ENCODE peak calls at places on chromosome 2, in ten cellular contexts. One of them, this sample, is unnamed.

GRCh38 chr2:15155959-15156574 is 405.1 kb downstream of the NBAS start:
- DNase-seq in H7: peak
- DNase-seq in right lobe of liver: no peak
- DNase-seq in AG09309: no peak
- DNase-seq in stimulated activated CD8-positive, alpha-beta memory T cell treated with anti-CD3 and anti-CD28 coated beads, Interleukin-15, amount 100 ng/mL, for 4 hours: no peak
- DNase-seq in HFF-Myc: no peak
- DNase-seq in Daoy: no peak
- DNase-seq in activated CD4-positive, alpha-beta T cell treated with anti-CD3 and anti-CD28 coated beads for 4 hours: no peak
- DNase-seq in iPS-NIHi11: peak
- DNase-seq in dermis blood vessel endothelial cell: no peak
- DNase-seq in this sample: no peak

GRCh38 chr2:235541016-235541415 is 47.2 kb downstream of the AGAP1 start:
- DNase-seq in H7: no peak
- DNase-seq in right lobe of liver: no peak
- DNase-seq in AG09309: no peak
- DNase-seq in stimulated activated CD8-positive, alpha-beta memory T cell treated with anti-CD3 and anti-CD28 coated beads, Interleukin-15, amount 100 ng/mL, for 4 hours: no peak
- DNase-seq in HFF-Myc: no peak
- DNase-seq in Daoy: no peak
- DNase-seq in activated CD4-positive, alpha-beta T cell treated with anti-CD3 and anti-CD28 coated beads for 4 hours: no peak
- DNase-seq in iPS-NIHi11: no peak
- DNase-seq in dermis blood vessel endothelial cell: no peak
- DNase-seq in this sample: peak

GRCh38 chr2:196718796-196719564 is 79.5 kb downstream of the CCDC150 start:
- DNase-seq in H7: peak
- DNase-seq in right lobe of liver: peak
- DNase-seq in AG09309: peak
- DNase-seq in stimulated activated CD8-positive, alpha-beta memory T cell treated with anti-CD3 and anti-CD28 coated beads, Interleukin-15, amount 100 ng/mL, for 4 hours: no peak
- DNase-seq in HFF-Myc: peak
- DNase-seq in Daoy: peak
- DNase-seq in activated CD4-positive, alpha-beta T cell treated with anti-CD3 and anti-CD28 coated beads for 4 hours: no peak
- DNase-seq in iPS-NIHi11: peak
- DNase-seq in dermis blood vessel endothelial cell: no peak
- DNase-seq in this sample: no peak

GRCh38 chr2:113180131-113180946 is 6.6 kb downstream of the PSD4 start:
- DNase-seq in H7: no peak
- DNase-seq in right lobe of liver: no peak
- DNase-seq in AG09309: no peak
- DNase-seq in stimulated activated CD8-positive, alpha-beta memory T cell treated with anti-CD3 and anti-CD28 coated beads, Interleukin-15, amount 100 ng/mL, for 4 hours: no peak
- DNase-seq in HFF-Myc: no peak
- DNase-seq in Daoy: no peak
- DNase-seq in activated CD4-positive, alpha-beta T cell treated with anti-CD3 and anti-CD28 coated beads for 4 hours: no peak
- DNase-seq in iPS-NIHi11: no peak
- DNase-seq in dermis blood vessel endothelial cell: no peak
- DNase-seq in this sample: no peak

GRCh38 chr2:236816197-236817170 is 246.9 kb downstream of the ACKR3 start:
- DNase-seq in H7: no peak
- DNase-seq in right lobe of liver: no peak
- DNase-seq in AG09309: no peak
- DNase-seq in stimulated activated CD8-positive, alpha-beta memory T cell treated with anti-CD3 and anti-CD28 coated beads, Interleukin-15, amount 100 ng/mL, for 4 hours: no peak
- DNase-seq in HFF-Myc: no peak
- DNase-seq in Daoy: no peak
- DNase-seq in activated CD4-positive, alpha-beta T cell treated with anti-CD3 and anti-CD28 coated beads for 4 hours: no peak
- DNase-seq in iPS-NIHi11: no peak
- DNase-seq in dermis blood vessel endothelial cell: no peak
- DNase-seq in this sample: no peak

GRCh38 chr2:133287709-133288108 is 280.6 kb downstream of the NCKAP5 start:
- DNase-seq in H7: no peak
- DNase-seq in right lobe of liver: no peak
- DNase-seq in AG09309: peak
- DNase-seq in stimulated activated CD8-positive, alpha-beta memory T cell treated with anti-CD3 and anti-CD28 coated beads, Interleukin-15, amount 100 ng/mL, for 4 hours: no peak
- DNase-seq in HFF-Myc: no peak
- DNase-seq in Daoy: peak
- DNase-seq in activated CD4-positive, alpha-beta T cell treated with anti-CD3 and anti-CD28 coated beads for 4 hours: no peak
- DNase-seq in iPS-NIHi11: no peak
- DNase-seq in dermis blood vessel endothelial cell: no peak
- DNase-seq in this sample: no peak

GRCh38 chr2:142769761-142770160 is 107.7 kb upstream of the KYNU start:
- DNase-seq in H7: no peak
- DNase-seq in right lobe of liver: no peak
- DNase-seq in AG09309: no peak
- DNase-seq in stimulated activated CD8-positive, alpha-beta memory T cell treated with anti-CD3 and anti-CD28 coated beads, Interleukin-15, amount 100 ng/mL, for 4 hours: no peak
- DNase-seq in HFF-Myc: no peak
- DNase-seq in Daoy: no peak
- DNase-seq in activated CD4-positive, alpha-beta T cell treated with anti-CD3 and anti-CD28 coated beads for 4 hours: no peak
- DNase-seq in iPS-NIHi11: no peak
- DNase-seq in dermis blood vessel endothelial cell: no peak
- DNase-seq in this sample: no peak

GRCh38 chr2:1993711-1994682 is 249.7 kb upstream of the PXDN start:
- DNase-seq in H7: no peak
- DNase-seq in right lobe of liver: no peak
- DNase-seq in AG09309: no peak
- DNase-seq in stimulated activated CD8-positive, alpha-beta memory T cell treated with anti-CD3 and anti-CD28 coated beads, Interleukin-15, amount 100 ng/mL, for 4 hours: no peak
- DNase-seq in HFF-Myc: no peak
- DNase-seq in Daoy: peak
- DNase-seq in activated CD4-positive, alpha-beta T cell treated with anti-CD3 and anti-CD28 coated beads for 4 hours: no peak
- DNase-seq in iPS-NIHi11: no peak
- DNase-seq in dermis blood vessel endothelial cell: peak
- DNase-seq in this sample: no peak

GRCh38 chr2:71426721-71427120 is 26.6 kb upstream of the DYSF start:
- DNase-seq in H7: no peak
- DNase-seq in right lobe of liver: no peak
- DNase-seq in AG09309: no peak
- DNase-seq in stimulated activated CD8-positive, alpha-beta memory T cell treated with anti-CD3 and anti-CD28 coated beads, Interleukin-15, amount 100 ng/mL, for 4 hours: no peak
- DNase-seq in HFF-Myc: no peak
- DNase-seq in Daoy: no peak
- DNase-seq in activated CD4-positive, alpha-beta T cell treated with anti-CD3 and anti-CD28 coated beads for 4 hours: no peak
- DNase-seq in iPS-NIHi11: no peak
- DNase-seq in dermis blood vessel endothelial cell: no peak
- DNase-seq in this sample: no peak

GRCh38 chr2:128314348-128315121 is 4.1 kb downstream of the HS6ST1 start:
- DNase-seq in H7: peak
- DNase-seq in right lobe of liver: no peak
- DNase-seq in AG09309: no peak
- DNase-seq in stimulated activated CD8-positive, alpha-beta memory T cell treated with anti-CD3 and anti-CD28 coated beads, Interleukin-15, amount 100 ng/mL, for 4 hours: no peak
- DNase-seq in HFF-Myc: no peak
- DNase-seq in Daoy: no peak
- DNase-seq in activated CD4-positive, alpha-beta T cell treated with anti-CD3 and anti-CD28 coated beads for 4 hours: no peak
- DNase-seq in iPS-NIHi11: peak
- DNase-seq in dermis blood vessel endothelial cell: no peak
- DNase-seq in this sample: peak

GRCh38 chr2:225916692-225917091 is 517.2 kb downstream of the NYAP2 start:
- DNase-seq in H7: no peak
- DNase-seq in right lobe of liver: no peak
- DNase-seq in AG09309: no peak
- DNase-seq in stimulated activated CD8-positive, alpha-beta memory T cell treated with anti-CD3 and anti-CD28 coated beads, Interleukin-15, amount 100 ng/mL, for 4 hours: no peak
- DNase-seq in HFF-Myc: no peak
- DNase-seq in Daoy: no peak
- DNase-seq in activated CD4-positive, alpha-beta T cell treated with anti-CD3 and anti-CD28 coated beads for 4 hours: no peak
- DNase-seq in iPS-NIHi11: no peak
- DNase-seq in dermis blood vessel endothelial cell: no peak
- DNase-seq in this sample: no peak

GRCh38 chr2:8202139-8202538 is 479.7 kb upstream of the ID2 start:
- DNase-seq in H7: no peak
- DNase-seq in right lobe of liver: no peak
- DNase-seq in AG09309: no peak
- DNase-seq in stimulated activated CD8-positive, alpha-beta memory T cell treated with anti-CD3 and anti-CD28 coated beads, Interleukin-15, amount 100 ng/mL, for 4 hours: no peak
- DNase-seq in HFF-Myc: no peak
- DNase-seq in Daoy: no peak
- DNase-seq in activated CD4-positive, alpha-beta T cell treated with anti-CD3 and anti-CD28 coated beads for 4 hours: no peak
- DNase-seq in iPS-NIHi11: no peak
- DNase-seq in dermis blood vessel endothelial cell: no peak
- DNase-seq in this sample: no peak

GRCh38 chr2:191637182-191638078 is 40.5 kb upstream of the NABP1 start:
- DNase-seq in H7: no peak
- DNase-seq in right lobe of liver: no peak
- DNase-seq in AG09309: no peak
- DNase-seq in stimulated activated CD8-positive, alpha-beta memory T cell treated with anti-CD3 and anti-CD28 coated beads, Interleukin-15, amount 100 ng/mL, for 4 hours: no peak
- DNase-seq in HFF-Myc: no peak
- DNase-seq in Daoy: peak
- DNase-seq in activated CD4-positive, alpha-beta T cell treated with anti-CD3 and anti-CD28 coated beads for 4 hours: no peak
- DNase-seq in iPS-NIHi11: no peak
- DNase-seq in dermis blood vessel endothelial cell: peak
- DNase-seq in this sample: no peak

GRCh38 chr2:17827306-17827705 is 11.0 kb downstream of the MSGN1 start:
- DNase-seq in H7: no peak
- DNase-seq in right lobe of liver: no peak
- DNase-seq in AG09309: no peak
- DNase-seq in stimulated activated CD8-positive, alpha-beta memory T cell treated with anti-CD3 and anti-CD28 coated beads, Interleukin-15, amount 100 ng/mL, for 4 hours: no peak
- DNase-seq in HFF-Myc: no peak
- DNase-seq in Daoy: no peak
- DNase-seq in activated CD4-positive, alpha-beta T cell treated with anti-CD3 and anti-CD28 coated beads for 4 hours: no peak
- DNase-seq in iPS-NIHi11: no peak
- DNase-seq in dermis blood vessel endothelial cell: no peak
- DNase-seq in this sample: no peak

This sample was measured in D341Med.